ENCODE peak calls at places on chromosomes 1 and 21, in nine cellular contexts. One of them, this sample, is unnamed.

GRCh38 chr21:26385721-26386120 is 187.4 kb downstream of the CYYR1 start:
- DNase-seq in neural progenitor cell: no peak
- DNase-seq in fibroblast of lung: no peak
- DNase-seq in heart right ventricle: no peak
- DNase-seq in K562: no peak
- DNase-seq in cardiac fibroblast: peak
- DNase-seq in fibroblast of the aortic adventitia: peak
- DNase-seq in bronchial epithelial cell: peak
- DNase-seq in tibial nerve: no peak
- DNase-seq in this sample: no peak

GRCh38 chr1:91007827-91008226 is 14.0 kb downstream of the ZNF644 start:
- DNase-seq in neural progenitor cell: no peak
- DNase-seq in fibroblast of lung: no peak
- DNase-seq in heart right ventricle: no peak
- DNase-seq in K562: no peak
- DNase-seq in cardiac fibroblast: no peak
- DNase-seq in fibroblast of the aortic adventitia: no peak
- DNase-seq in bronchial epithelial cell: no peak
- DNase-seq in tibial nerve: no peak
- DNase-seq in this sample: no peak

GRCh38 chr21:35017256-35017655 is 31.8 kb downstream of the RUNX1 start:
- DNase-seq in neural progenitor cell: no peak
- DNase-seq in fibroblast of lung: no peak
- DNase-seq in heart right ventricle: no peak
- DNase-seq in K562: no peak
- DNase-seq in cardiac fibroblast: no peak
- DNase-seq in fibroblast of the aortic adventitia: no peak
- DNase-seq in bronchial epithelial cell: no peak
- DNase-seq in tibial nerve: no peak
- DNase-seq in this sample: no peak

GRCh38 chr1:161905269-161905884 is 118.3 kb downstream of the OLFML2B start:
- DNase-seq in neural progenitor cell: peak
- DNase-seq in fibroblast of lung: no peak
- DNase-seq in heart right ventricle: no peak
- DNase-seq in K562: peak
- DNase-seq in cardiac fibroblast: peak
- DNase-seq in fibroblast of the aortic adventitia: peak
- DNase-seq in bronchial epithelial cell: peak
- DNase-seq in tibial nerve: no peak
- DNase-seq in this sample: no peak

GRCh38 chr1:204791453-204792366 is 79.0 kb upstream of the NFASC start:
- DNase-seq in neural progenitor cell: peak
- DNase-seq in fibroblast of lung: peak
- DNase-seq in heart right ventricle: peak
- DNase-seq in K562: peak
- DNase-seq in cardiac fibroblast: peak
- DNase-seq in fibroblast of the aortic adventitia: peak
- DNase-seq in bronchial epithelial cell: peak
- DNase-seq in tibial nerve: peak
- DNase-seq in this sample: peak

GRCh38 chr1:78225153-78225552 is 179.4 kb downstream of the GIPC2 start:
- DNase-seq in neural progenitor cell: peak
- DNase-seq in fibroblast of lung: no peak
- DNase-seq in heart right ventricle: no peak
- DNase-seq in K562: no peak
- DNase-seq in cardiac fibroblast: no peak
- DNase-seq in fibroblast of the aortic adventitia: no peak
- DNase-seq in bronchial epithelial cell: peak
- DNase-seq in tibial nerve: no peak
- DNase-seq in this sample: no peak

GRCh38 chr1:43466403-43466802 is 12.7 kb upstream of the HYI start:
- DNase-seq in neural progenitor cell: no peak
- DNase-seq in fibroblast of lung: peak
- DNase-seq in heart right ventricle: no peak
- DNase-seq in K562: peak
- DNase-seq in cardiac fibroblast: peak
- DNase-seq in fibroblast of the aortic adventitia: no peak
- DNase-seq in bronchial epithelial cell: no peak
- DNase-seq in tibial nerve: no peak
- DNase-seq in this sample: no peak

GRCh38 chr1:114780344-114781226 is at the start of gene SIKE1:
- DNase-seq in neural progenitor cell: peak
- DNase-seq in fibroblast of lung: peak
- DNase-seq in heart right ventricle: peak
- DNase-seq in K562: peak
- DNase-seq in cardiac fibroblast: peak
- DNase-seq in fibroblast of the aortic adventitia: peak
- DNase-seq in bronchial epithelial cell: peak
- DNase-seq in tibial nerve: peak
- DNase-seq in this sample: peak

GRCh38 chr1:39643705-39644104 is 4.3 kb upstream of the HEYL start:
- DNase-seq in neural progenitor cell: no peak
- DNase-seq in fibroblast of lung: no peak
- DNase-seq in heart right ventricle: no peak
- DNase-seq in K562: no peak
- DNase-seq in cardiac fibroblast: no peak
- DNase-seq in fibroblast of the aortic adventitia: no peak
- DNase-seq in bronchial epithelial cell: no peak
- DNase-seq in tibial nerve: no peak
- DNase-seq in this sample: no peak

GRCh38 chr21:31117046-31117916 is 79.0 kb upstream of the KRTAP19-8 start:
- DNase-seq in neural progenitor cell: no peak
- DNase-seq in fibroblast of lung: peak
- DNase-seq in heart right ventricle: no peak
- DNase-seq in K562: no peak
- DNase-seq in cardiac fibroblast: peak
- DNase-seq in fibroblast of the aortic adventitia: peak
- DNase-seq in bronchial epithelial cell: peak
- DNase-seq in tibial nerve: no peak
- DNase-seq in this sample: no peak

GRCh38 chr1:99621340-99621901 is 24.5 kb upstream of the PALMD start:
- DNase-seq in neural progenitor cell: no peak
- DNase-seq in fibroblast of lung: peak
- DNase-seq in heart right ventricle: no peak
- DNase-seq in K562: no peak
- DNase-seq in cardiac fibroblast: no peak
- DNase-seq in fibroblast of the aortic adventitia: no peak
- DNase-seq in bronchial epithelial cell: peak
- DNase-seq in tibial nerve: no peak
- DNase-seq in this sample: no peak

GRCh38 chr1:60017831-60018230 is 55.7 kb downstream of the C1orf87 start:
- DNase-seq in neural progenitor cell: peak
- DNase-seq in fibroblast of lung: no peak
- DNase-seq in heart right ventricle: no peak
- DNase-seq in K562: no peak
- DNase-seq in cardiac fibroblast: no peak
- DNase-seq in fibroblast of the aortic adventitia: no peak
- DNase-seq in bronchial epithelial cell: no peak
- DNase-seq in tibial nerve: no peak
- DNase-seq in this sample: no peak

GRCh38 chr1:86517336-86517735 is 29.5 kb upstream of the CLCA4 start:
- DNase-seq in neural progenitor cell: no peak
- DNase-seq in fibroblast of lung: no peak
- DNase-seq in heart right ventricle: no peak
- DNase-seq in K562: no peak
- DNase-seq in cardiac fibroblast: no peak
- DNase-seq in fibroblast of the aortic adventitia: no peak
- DNase-seq in bronchial epithelial cell: peak
- DNase-seq in tibial nerve: no peak
- DNase-seq in this sample: no peak

GRCh38 chr21:46552865-46553379 is 52.0 kb downstream of the S100B start:
- DNase-seq in neural progenitor cell: no peak
- DNase-seq in fibroblast of lung: no peak
- DNase-seq in heart right ventricle: no peak
- DNase-seq in K562: no peak
- DNase-seq in cardiac fibroblast: no peak
- DNase-seq in fibroblast of the aortic adventitia: no peak
- DNase-seq in bronchial epithelial cell: no peak
- DNase-seq in tibial nerve: no peak
- DNase-seq in this sample: no peak

GRCh38 chr1:1136547-1137230 is 20.8 kb upstream of the C1orf159 start:
- DNase-seq in neural progenitor cell: peak
- DNase-seq in fibroblast of lung: no peak
- DNase-seq in heart right ventricle: no peak
- DNase-seq in K562: no peak
- DNase-seq in cardiac fibroblast: no peak
- DNase-seq in fibroblast of the aortic adventitia: no peak
- DNase-seq in bronchial epithelial cell: no peak
- DNase-seq in tibial nerve: no peak
- DNase-seq in this sample: no peak

GRCh38 chr1:226104671-226105121 is 42.2 kb downstream of the H3-3A start:
- DNase-seq in neural progenitor cell: no peak
- DNase-seq in fibroblast of lung: no peak
- DNase-seq in heart right ventricle: no peak
- DNase-seq in K562: no peak
- DNase-seq in cardiac fibroblast: peak
- DNase-seq in fibroblast of the aortic adventitia: no peak
- DNase-seq in bronchial epithelial cell: peak
- DNase-seq in tibial nerve: no peak
- DNase-seq in this sample: no peak

GRCh38 chr1:106768501-106768900 is 288.0 kb upstream of the PRMT6 start:
- DNase-seq in neural progenitor cell: no peak
- DNase-seq in fibroblast of lung: peak
- DNase-seq in heart right ventricle: no peak
- DNase-seq in K562: no peak
- DNase-seq in cardiac fibroblast: peak
- DNase-seq in fibroblast of the aortic adventitia: peak
- DNase-seq in bronchial epithelial cell: peak
- DNase-seq in tibial nerve: no peak
- DNase-seq in this sample: no peak

GRCh38 chr1:155003227-155003765 is 694 bp downstream of the ZBTB7B start:
- DNase-seq in neural progenitor cell: peak
- DNase-seq in fibroblast of lung: peak
- DNase-seq in heart right ventricle: no peak
- DNase-seq in K562: peak
- DNase-seq in cardiac fibroblast: peak
- DNase-seq in fibroblast of the aortic adventitia: no peak
- DNase-seq in bronchial epithelial cell: no peak
- DNase-seq in tibial nerve: no peak
- DNase-seq in this sample: no peak

GRCh38 chr1:223341111-223341510 is 22.9 kb downstream of the SUSD4 start:
- DNase-seq in neural progenitor cell: no peak
- DNase-seq in fibroblast of lung: peak
- DNase-seq in heart right ventricle: peak
- DNase-seq in K562: no peak
- DNase-seq in cardiac fibroblast: no peak
- DNase-seq in fibroblast of the aortic adventitia: peak
- DNase-seq in bronchial epithelial cell: no peak
- DNase-seq in tibial nerve: no peak
- DNase-seq in this sample: no peak

GRCh38 chr1:218817747-218818146 is 355.9 kb upstream of the LYPLAL1 start:
- DNase-seq in neural progenitor cell: no peak
- DNase-seq in fibroblast of lung: no peak
- DNase-seq in heart right ventricle: no peak
- DNase-seq in K562: no peak
- DNase-seq in cardiac fibroblast: peak
- DNase-seq in fibroblast of the aortic adventitia: peak
- DNase-seq in bronchial epithelial cell: no peak
- DNase-seq in tibial nerve: no peak
- DNase-seq in this sample: no peak

GRCh38 chr1:18109756-18110597 is 2.4 kb downstream of the IGSF21 start:
- DNase-seq in neural progenitor cell: peak
- DNase-seq in fibroblast of lung: peak
- DNase-seq in heart right ventricle: no peak
- DNase-seq in K562: no peak
- DNase-seq in cardiac fibroblast: no peak
- DNase-seq in fibroblast of the aortic adventitia: no peak
- DNase-seq in bronchial epithelial cell: no peak
- DNase-seq in tibial nerve: peak
- DNase-seq in this sample: no peak
- H3K4me3 ChIP-seq in neural progenitor cell: peak
- H3K4me3 ChIP-seq in fibroblast of lung: no peak
- H3K4me3 ChIP-seq in heart right ventricle: peak
- H3K4me3 ChIP-seq in K562: no peak
- H3K4me3 ChIP-seq in cardiac fibroblast: no peak
- H3K4me3 ChIP-seq in fibroblast of the aortic adventitia: no peak
- H3K4me3 ChIP-seq in bronchial epithelial cell: no peak
- H3K4me3 ChIP-seq in tibial nerve: peak
- H3K4me3 ChIP-seq in this sample: peak

DNA sequence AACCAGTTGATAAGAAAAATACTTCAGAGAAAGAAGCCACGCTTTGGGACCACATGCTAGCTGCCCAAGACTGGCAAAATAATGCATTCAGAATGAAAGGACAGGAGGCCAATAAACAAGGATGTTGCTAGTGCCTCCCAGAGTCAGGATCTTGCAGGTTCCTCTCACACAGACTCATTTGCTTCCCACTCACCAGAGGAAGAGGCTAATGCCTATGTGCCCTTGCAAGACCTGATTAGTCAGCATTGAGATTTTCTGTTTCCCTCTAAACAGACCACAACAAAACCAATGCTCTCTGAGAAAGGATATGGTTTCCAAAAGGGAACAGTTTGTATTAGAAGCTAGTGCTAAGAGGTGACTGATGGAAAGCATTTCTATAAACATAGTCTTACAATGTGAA is 85.7 kb downstream of the NRDC start:
- DNase-seq in neural progenitor cell: no peak
- DNase-seq in fibroblast of lung: peak
- DNase-seq in heart right ventricle: no peak
- DNase-seq in K562: no peak
- DNase-seq in cardiac fibroblast: peak
- DNase-seq in fibroblast of the aortic adventitia: peak
- DNase-seq in bronchial epithelial cell: peak
- DNase-seq in tibial nerve: no peak
- DNase-seq in this sample: no peak
- TF ChIP-seq CTCF in neural progenitor cell: no peak
- TF ChIP-seq CTCF in fibroblast of lung: no peak
- TF ChIP-seq CTCF in heart right ventricle: no peak
- TF ChIP-seq CTCF in K562: peak
- TF ChIP-seq CTCF in cardiac fibroblast: no peak
- TF ChIP-seq CTCF in fibroblast of the aortic adventitia: no peak
- TF ChIP-seq CTCF in bronchial epithelial cell: no peak
- TF ChIP-seq CTCF in tibial nerve: no peak
- TF ChIP-seq CTCF in this sample: no peak

GRCh38 chr1:2198571-2198970 is 4.0 kb upstream of the FAAP20 start:
- DNase-seq in neural progenitor cell: no peak
- DNase-seq in fibroblast of lung: no peak
- DNase-seq in heart right ventricle: no peak
- DNase-seq in K562: no peak
- DNase-seq in cardiac fibroblast: no peak
- DNase-seq in fibroblast of the aortic adventitia: no peak
- DNase-seq in bronchial epithelial cell: no peak
- DNase-seq in tibial nerve: no peak
- DNase-seq in this sample: no peak
- H3K4me3 ChIP-seq in neural progenitor cell: no peak
- H3K4me3 ChIP-seq in fibroblast of lung: no peak
- H3K4me3 ChIP-seq in heart right ventricle: peak
- H3K4me3 ChIP-seq in K562: no peak
- H3K4me3 ChIP-seq in cardiac fibroblast: no peak
- H3K4me3 ChIP-seq in fibroblast of the aortic adventitia: peak
- H3K4me3 ChIP-seq in bronchial epithelial cell: no peak
- H3K4me3 ChIP-seq in tibial nerve: no peak
- H3K4me3 ChIP-seq in this sample: peak

GRCh38 chr1:101440484-101440883 is 203.7 kb downstream of the S1PR1 start:
- DNase-seq in neural progenitor cell: no peak
- DNase-seq in fibroblast of lung: no peak
- DNase-seq in heart right ventricle: no peak
- DNase-seq in K562: no peak
- DNase-seq in cardiac fibroblast: no peak
- DNase-seq in fibroblast of the aortic adventitia: no peak
- DNase-seq in bronchial epithelial cell: no peak
- DNase-seq in tibial nerve: no peak
- DNase-seq in this sample: no peak

GRCh38 chr1:101436100-101436511 is 199.3 kb downstream of the S1PR1 start:
- DNase-seq in neural progenitor cell: no peak
- DNase-seq in fibroblast of lung: no peak
- DNase-seq in heart right ventricle: no peak
- DNase-seq in K562: no peak
- DNase-seq in cardiac fibroblast: no peak
- DNase-seq in fibroblast of the aortic adventitia: no peak
- DNase-seq in bronchial epithelial cell: no peak
- DNase-seq in tibial nerve: no peak
- DNase-seq in this sample: no peak

GRCh38 chr1:101438359-101438758 is 201.5 kb downstream of the S1PR1 start:
- DNase-seq in neural progenitor cell: peak
- DNase-seq in fibroblast of lung: no peak
- DNase-seq in heart right ventricle: no peak
- DNase-seq in K562: no peak
- DNase-seq in cardiac fibroblast: peak
- DNase-seq in fibroblast of the aortic adventitia: peak
- DNase-seq in bronchial epithelial cell: peak
- DNase-seq in tibial nerve: no peak
- DNase-seq in this sample: no peak
- TF ChIP-seq CTCF in neural progenitor cell: peak
- TF ChIP-seq CTCF in fibroblast of lung: peak
- TF ChIP-seq CTCF in heart right ventricle: peak
- TF ChIP-seq CTCF in K562: peak
- TF ChIP-seq CTCF in cardiac fibroblast: peak
- TF ChIP-seq CTCF in fibroblast of the aortic adventitia: no peak
- TF ChIP-seq CTCF in bronchial epithelial cell: peak
- TF ChIP-seq CTCF in tibial nerve: no peak
- TF ChIP-seq CTCF in this sample: no peak

This sample was measured in coronary artery.